ENCODE peak calls at places on chromosome 4, in six cellular contexts. V, G, D, U, T and W are unnamed samples.

GRCh38 chr4:173367946-173368345 is 2.8 kb upstream of the SAP30 start:
- DNase-seq in V (no peak), D (no peak), T (no peak), U (peak; percentile 22), G (peak; percentile 27), W (no peak)

GRCh38 chr4:125254111-125254510 is 60.6 kb upstream of the FAT4 start:
- DNase-seq in D (no peak), T (no peak), U (no peak), V (no peak), G (peak; percentile 84), W (no peak)

GRCh38 chr4:27018910-27019309 is 158.3 kb downstream of the STIM2 start:
- DNase-seq in U (no peak), G (no peak), T (no peak), D (no peak), V (no peak), W (no peak)

GRCh38 chr4:46852839-46853238 is 56.2 kb downstream of the COX7B2 start:
- DNase-seq in D (no peak), G (no peak), U (no peak), V (no peak), T (no peak), W (no peak)

GRCh38 chr4:114980932-114981693 is 132.3 kb downstream of the NDST4 start:
- DNase-seq in U (no peak), V (no peak), T (no peak), D (no peak), G (no peak), W (no peak)

GRCh38 chr4:168882650-168883233 is 127.3 kb downstream of the CBR4 start:
- DNase-seq in T (no peak), V (peak; percentile 42), U (no peak), D (no peak), G (peak; percentile 75), W (peak; percentile 9)

GRCh38 chr4:144556636-144557035 is 89.3 kb upstream of the HHIP start:
- DNase-seq in T (no peak), G (no peak), U (no peak), D (no peak), V (no peak), W (no peak)

GRCh38 chr4:136443006-136443405 is 1089.3 kb downstream of the PCDH18 start:
- DNase-seq in D (no peak), V (no peak), U (no peak), T (no peak), G (no peak), W (no peak)

GRCh38 chr4:125719987-125720386 is 405.2 kb downstream of the FAT4 start:
- DNase-seq in T (no peak), D (no peak), U (no peak), V (peak; percentile 86), G (peak; percentile 41), W (peak; percentile 53)

GRCh38 chr4:53582194-53582593 is 9.1 kb downstream of the LNX1 start:
- DNase-seq in V (no peak), T (no peak), D (no peak), G (no peak), U (no peak), W (peak; percentile 77)

GRCh38 chr4:100635899-100636298 is 118.1 kb upstream of the EMCN start:
- DNase-seq in T (no peak), U (no peak), G (no peak), V (no peak), D (no peak), W (no peak)

GRCh38 chr4:122914292-122914904 is 8.0 kb downstream of the NUDT6 start:
- DNase-seq in D (peak; percentile 35), G (peak; percentile 68), V (peak; percentile 42), U (peak; percentile 35), T (peak; percentile 8), W (peak; percentile 43)

GRCh38 chr4:52968696-52969095 is 106.6 kb downstream of the RASL11B start:
- DNase-seq in V (no peak), D (no peak), G (no peak), T (no peak), U (no peak), W (no peak)

GRCh38 chr4:20391224-20391623 is 139.5 kb downstream of the SLIT2 start:
- DNase-seq in D (no peak), U (no peak), G (peak; percentile 75), T (no peak), V (no peak), W (no peak)

GRCh38 chr4:56147371-56147770 is 198.6 kb downstream of the CEP135 start:
- DNase-seq in U (peak; percentile 6), D (peak; percentile 36), V (no peak), G (peak; percentile 9), T (no peak), W (no peak)

GRCh38 chr4:155891058-155891457 is 12.4 kb upstream of the TDO2 start:
- DNase-seq in D (no peak), T (no peak), U (no peak), G (no peak), V (no peak), W (no peak)

GRCh38 chr4:10741221-10741620 is 56.7 kb upstream of the CLNK start:
- DNase-seq in V (no peak), T (no peak), D (no peak), G (peak; percentile 17), U (no peak), W (no peak)

GRCh38 chr4:1418494-1419285 is 12.4 kb upstream of the NKX1-1 start:
- DNase-seq in D (no peak), T (no peak), U (no peak), G (no peak), V (no peak), W (no peak)

GRCh38 chr4:82248903-82249632 is 124.7 kb downstream of the HNRNPD start:
- DNase-seq in D (no peak), T (no peak), G (no peak), V (no peak), U (no peak), W (no peak)

GRCh38 chr4:1191621-1192020 is 19.2 kb upstream of the SPON2 start:
- DNase-seq in T (no peak), G (no peak), V (no peak), U (no peak), D (no peak), W (no peak)

GRCh38 chr4:4914059-4914820 is 54.8 kb downstream of the MSX1 start:
- DNase-seq in U (no peak), T (no peak), G (peak; percentile 53), V (no peak), D (no peak), W (no peak)

GRCh38 chr4:65668201-65669007 is 1.9 kb downstream of the EPHA5 start:
- DNase-seq in T (no peak), D (peak; percentile 8), V (no peak), U (no peak), G (no peak), W (no peak)

GRCh38 chr4:159197260-159197884 is 94.5 kb downstream of the RAPGEF2 start:
- DNase-seq in V (no peak), T (no peak), G (no peak), D (no peak), U (no peak), W (no peak)

DNA sequence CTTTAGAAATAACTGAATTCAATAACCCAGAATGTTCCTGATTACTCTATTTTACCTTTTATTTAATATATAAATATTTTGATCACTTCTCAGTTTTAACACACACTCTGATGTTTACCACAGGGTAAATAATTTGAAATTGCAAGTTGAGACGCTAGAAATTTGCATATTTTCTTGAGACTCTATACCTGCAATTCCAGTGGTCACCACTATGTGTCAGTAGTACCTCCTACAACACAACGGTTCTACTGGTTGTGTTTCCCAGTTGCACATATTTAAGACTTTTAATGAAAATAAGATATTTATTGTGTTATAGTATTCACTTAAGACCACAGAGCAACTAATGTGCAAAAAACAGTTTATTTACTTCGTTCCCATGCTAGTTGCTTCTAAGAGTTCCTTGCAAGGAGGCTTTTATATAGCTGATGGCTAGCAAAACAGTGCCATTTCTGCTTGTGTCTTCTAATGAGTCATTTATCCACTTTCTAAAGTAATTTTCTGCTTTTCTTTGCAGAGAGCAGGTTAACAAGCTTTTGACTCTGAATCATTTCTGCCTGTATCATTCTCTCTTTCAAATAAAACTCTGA is 98.9 kb upstream of the PDLIM3 start:
- DNase-seq in D (peak; percentile 38), U (peak; percentile 21), T (no peak), V (peak; percentile 31), G (peak; percentile 7), W (peak; percentile 9)
- TF ChIP-seq SMC3 in D (no peak), U (no peak), T (no peak), V (no peak), G (peak; percentile 8), W (peak; percentile 15)

GRCh38 chr4:113711883-113712662 is 49.5 kb downstream of the CAMK2D start:
- DNase-seq in V (no peak), D (no peak), T (no peak), U (no peak), G (no peak), W (no peak)

GRCh38 chr4:113707013-113707412 is 54.5 kb downstream of the CAMK2D start:
- DNase-seq in G (peak; percentile 74), T (no peak), U (no peak), D (no peak), V (no peak), W (no peak)

DNA sequence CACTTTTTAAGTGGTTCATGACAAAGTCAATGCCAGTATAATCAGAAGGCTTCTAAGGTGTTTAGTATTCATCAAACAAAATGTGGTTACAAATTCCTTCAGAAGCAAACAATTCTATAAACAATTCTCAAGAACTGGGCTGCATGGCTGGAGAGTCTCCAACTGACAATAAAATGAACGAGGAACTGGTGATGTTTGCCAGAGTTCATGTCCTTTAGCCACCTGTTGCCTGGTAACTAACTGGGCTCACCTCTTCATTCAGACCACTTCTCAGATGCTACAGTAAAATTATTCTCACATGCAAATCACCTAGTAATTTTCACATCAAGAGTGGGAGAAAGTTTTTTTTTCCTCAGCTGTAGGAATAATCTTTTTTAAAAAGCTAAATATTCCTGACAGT is 53.3 kb downstream of the CAMK2D start:
- DNase-seq in D (no peak), V (no peak), G (peak; percentile 29), T (no peak), U (no peak), W (no peak)
- H3K27ac ChIP-seq in D (no peak overlapping the region), V (no peak overlapping the region), G (no peak overlapping the region), T (no peak overlapping the region), U (no peak overlapping the region), W (no peak overlapping the region)

GRCh38 chr4:186759990-186760389 is 36.3 kb upstream of the FAT1 start:
- DNase-seq in V (no peak), G (no peak), T (no peak), D (no peak), U (peak; percentile 55), W (no peak)
- TF ChIP-seq SMC3 in V (no peak), G (no peak), T (no peak), D (no peak), U (no peak), W (no peak)

GRCh38 chr4:111693754-111694153 is 451.5 kb upstream of the FAM241A start:
- DNase-seq in V (no peak), D (no peak), G (no peak), U (no peak), T (no peak), W (no peak)
- H3K27ac ChIP-seq in V (no peak overlapping the region), D (no peak overlapping the region), G (no peak overlapping the region), U (no peak overlapping the region), T (no peak overlapping the region), W (no peak overlapping the region)